ENCODE peak calls at places on chromosomes 3 and 15, in ten cellular contexts. G is left colon; X is GM13977; D is stimulated activated CD4-positive, alpha-beta T cell treated with anti-CD3 and anti-CD28 coated beads, Interleukin-15, amount 100 ng/mL, for 1 hour; S is posterior vena cava; P is GM13976; C is astrocyte of the spinal cord; K is lower lobe of right lung; V is dermis microvascular lymphatic vessel endothelial cell; F is fibroblast of mammary gland. I is an unnamed sample.

GRCh38 chr3:38120690-38121450 is 16.1 kb downstream of the ACAA1 start:
- DNase-seq in G (peak), X (no peak), D (no peak), S (no peak), P (no peak), C (no peak), K (no peak), V (no peak), F (no peak), I (no peak)

GRCh38 chr3:83460051-83460450 is 1498.7 kb upstream of the CADM2 start:
- DNase-seq in G (no peak), X (no peak), D (no peak), S (no peak), P (no peak), C (no peak), K (no peak), V (no peak), F (no peak), I (no peak)

GRCh38 chr3:40642812-40643211 is 118.1 kb downstream of the ZNF621 start:
- DNase-seq in G (no peak), X (no peak), D (no peak), S (no peak), P (no peak), C (no peak), K (no peak), V (no peak), F (no peak), I (no peak)

GRCh38 chr3:44554626-44555592 is at the start of gene ZKSCAN7:
- DNase-seq in G (peak), X (peak), D (peak), S (peak), P (peak), C (peak), K (peak), V (no peak), F (peak), I (peak)

GRCh38 chr15:70605606-70606410 is 157.6 kb downstream of the UACA start:
- DNase-seq in G (peak), X (no peak), D (no peak), S (peak), P (no peak), C (peak), K (no peak), V (peak), F (peak), I (no peak)

GRCh38 chr15:84859143-84859542 is 25.3 kb upstream of the SLC28A1 start:
- DNase-seq in G (no peak), X (no peak), D (no peak), S (no peak), P (no peak), C (no peak), K (no peak), V (no peak), F (no peak), I (no peak)

GRCh38 chr15:82044373-82045178 is 1.2 kb downstream of the MEX3B start:
- DNase-seq in G (peak), X (peak), D (no peak), S (no peak), P (peak), C (peak), K (peak), V (no peak), F (peak), I (peak)

GRCh38 chr3:88809993-88810392 is 297.4 kb upstream of the EPHA3 start:
- DNase-seq in G (no peak), X (no peak), D (no peak), S (no peak), P (no peak), C (peak), K (no peak), V (no peak), F (no peak), I (no peak)

GRCh38 chr3:100548053-100548452 is 55.6 kb downstream of the TMEM45A start:
- DNase-seq in G (no peak), X (no peak), D (no peak), S (no peak), P (no peak), C (no peak), K (no peak), V (no peak), F (peak), I (no peak)

GRCh38 chr3:41243183-41243582 is 43.9 kb downstream of the CTNNB1 start:
- DNase-seq in G (no peak), X (no peak), D (no peak), S (no peak), P (no peak), C (no peak), K (no peak), V (no peak), F (no peak), I (no peak)

GRCh38 chr3:136044980-136045745 is 79.6 kb downstream of the PPP2R3A start:
- DNase-seq in G (no peak), X (no peak), D (no peak), S (no peak), P (no peak), C (no peak), K (no peak), V (no peak), F (no peak), I (no peak)

GRCh38 chr3:125322166-125322565 is 53.0 kb downstream of the ZNF148 start:
- DNase-seq in G (no peak), X (no peak), D (no peak), S (no peak), P (no peak), C (peak), K (no peak), V (no peak), F (peak), I (no peak)

GRCh38 chr3:145005427-145005826 is 1033.8 kb downstream of the DIPK2A start:
- DNase-seq in G (no peak), X (no peak), D (no peak), S (no peak), P (no peak), C (no peak), K (no peak), V (no peak), F (no peak), I (no peak)

GRCh38 chr3:143559291-143559690 is 289.0 kb downstream of the SLC9A9 start:
- DNase-seq in G (no peak), X (no peak), D (no peak), S (no peak), P (no peak), C (no peak), K (no peak), V (no peak), F (no peak), I (no peak)

GRCh38 chr15:48861813-48862431 is 16.0 kb upstream of the EID1 start:
- DNase-seq in G (peak), X (peak), D (no peak), S (no peak), P (peak), C (peak), K (no peak), V (peak), F (peak), I (peak)

GRCh38 chr3:151327571-151328198 is 1.7 kb downstream of the P2RY13 start:
- DNase-seq in G (no peak), X (peak), D (no peak), S (no peak), P (peak), C (peak), K (no peak), V (no peak), F (peak), I (no peak)

GRCh38 chr15:62360286-62360685 is 195.2 kb upstream of the C2CD4B start:
- DNase-seq in G (no peak), X (no peak), D (no peak), S (peak), P (no peak), C (no peak), K (no peak), V (no peak), F (peak), I (no peak)

GRCh38 chr3:136713961-136714514 is 38.1 kb downstream of the STAG1 start:
- DNase-seq in G (no peak), X (no peak), D (no peak), S (no peak), P (no peak), C (no peak), K (peak), V (no peak), F (no peak), I (no peak)

GRCh38 chr3:117633207-117633606 is 923.6 kb downstream of the TUSC7 start:
- DNase-seq in G (no peak), X (no peak), D (no peak), S (no peak), P (no peak), C (no peak), K (no peak), V (no peak), F (no peak), I (no peak)

GRCh38 chr15:47961401-47962090 is 159.2 kb upstream of the SLC24A5 start:
- DNase-seq in G (no peak), X (peak), D (no peak), S (no peak), P (peak), C (no peak), K (no peak), V (no peak), F (no peak), I (no peak)

GRCh38 chr3:146521356-146521755 is 23.1 kb downstream of the PLSCR1 start:
- DNase-seq in G (no peak), X (no peak), D (no peak), S (no peak), P (no peak), C (no peak), K (no peak), V (no peak), F (no peak), I (no peak)

GRCh38 chr3:158105124-158105709 is 1.0 kb downstream of the SHOX2 start:
- DNase-seq in G (no peak), X (peak), D (no peak), S (no peak), P (peak), C (no peak), K (no peak), V (no peak), F (peak), I (no peak)

GRCh38 chr15:65824941-65825544 is 33.0 kb upstream of the DENND4A start:
- DNase-seq in G (no peak), X (no peak), D (no peak), S (no peak), P (no peak), C (peak), K (no peak), V (no peak), F (peak), I (no peak)

GRCh38 chr15:86854186-86854585 is 774.5 kb downstream of the AGBL1 start:
- DNase-seq in G (no peak), X (no peak), D (no peak), S (no peak), P (no peak), C (no peak), K (no peak), V (no peak), F (no peak), I (no peak)

GRCh38 chr15:62035256-62035908 is 24.9 kb downstream of the VPS13C start:
- DNase-seq in G (no peak), X (no peak), D (no peak), S (no peak), P (no peak), C (peak), K (no peak), V (peak), F (peak), I (no peak)

GRCh38 chr3:33808559-33808958 is 10.1 kb downstream of the PDCD6IP start:
- DNase-seq in G (no peak), X (no peak), D (no peak), S (no peak), P (no peak), C (no peak), K (no peak), V (no peak), F (peak), I (no peak)

GRCh38 chr3:43497905-43498365 is 123.9 kb downstream of the ANO10 start:
- DNase-seq in G (no peak), X (no peak), D (no peak), S (no peak), P (no peak), C (peak), K (no peak), V (no peak), F (peak), I (no peak)

GRCh38 chr3:167835359-167835758 is 99.8 kb downstream of the SERPINI1 start:
- DNase-seq in G (no peak), X (no peak), D (no peak), S (no peak), P (no peak), C (no peak), K (no peak), V (no peak), F (no peak), I (no peak)